ENCODE peak calls at places on chromosomes 12 and 14, in eight cellular contexts. P is uterus, B is GM12891, A is suprapubic skin, J is IMR-90, T is NB4, V is H54, X is K562. C is an unnamed sample.

GRCh38 chr12:41509655-41510054 is 321.5 kb downstream of the PDZRN4 start:
- DNase-seq in T (no peak), V (no peak), J (no peak), P (no peak), A (no peak), B (no peak), X (no peak), C (no peak)

GRCh38 chr12:131136539-131136872 is 182.8 kb downstream of the ADGRD1 start:
- DNase-seq in X (no peak), B (no peak), P (no peak), J (no peak), T (no peak), V (no peak), A (no peak), C (no peak)

GRCh38 chr14:65847065-65847847 is 434.7 kb downstream of the FUT8 start:
- DNase-seq in B (peak), J (no peak), A (no peak), T (no peak), V (no peak), X (no peak), P (no peak), C (peak)

GRCh38 chr14:45038256-45038655 is 45.7 kb upstream of the PRPF39 start:
- DNase-seq in A (no peak), V (no peak), J (no peak), P (no peak), T (no peak), X (no peak), B (no peak), C (no peak)

GRCh38 chr14:104444159-104445030 is 135.2 kb upstream of the C14orf180 start:
- DNase-seq in B (no peak), P (no peak), A (peak), J (no peak), T (no peak), X (no peak), V (no peak), C (no peak)

GRCh38 chr12:19946549-19946948 is 421.8 kb upstream of the PDE3A start:
- DNase-seq in T (no peak), X (no peak), P (no peak), B (no peak), V (peak), A (no peak), J (peak), C (no peak)

GRCh38 chr14:68297011-68297410 is 477.4 kb downstream of the RAD51B start:
- DNase-seq in V (no peak), P (no peak), B (no peak), X (no peak), J (no peak), A (no peak), T (no peak), C (no peak)

GRCh38 chr12:58367041-58367440 is 425.7 kb downstream of the ATP23 start:
- DNase-seq in T (no peak), P (no peak), X (no peak), A (no peak), J (peak), V (no peak), B (no peak), C (no peak)

GRCh38 chr14:88258026-88258425 is 65.0 kb downstream of the KCNK10 start:
- DNase-seq in A (no peak), V (no peak), J (no peak), X (no peak), B (no peak), T (no peak), P (no peak), C (no peak)

GRCh38 chr12:94994312-94994711 is 9.2 kb downstream of the NDUFA12 start:
- DNase-seq in T (no peak), A (no peak), J (peak), X (no peak), B (no peak), V (peak), P (no peak), C (no peak)

GRCh38 chr12:15163001-15163400 is 58.2 kb downstream of the RERG start:
- DNase-seq in J (no peak), B (no peak), V (no peak), X (no peak), T (no peak), P (no peak), A (no peak), C (no peak)

GRCh38 chr14:59389936-59390335 is 75.2 kb downstream of the GPR135 start:
- DNase-seq in B (no peak), V (no peak), P (no peak), J (peak), T (no peak), X (no peak), A (no peak), C (no peak)

GRCh38 chr12:4153343-4153892 is 120.1 kb upstream of the CCND2 start:
- DNase-seq in P (no peak), T (peak), V (no peak), X (peak), A (no peak), B (peak), J (no peak), C (peak)

GRCh38 chr14:37114039-37114438 is 58.4 kb downstream of the SLC25A21 start:
- DNase-seq in T (no peak), X (no peak), V (no peak), B (no peak), A (no peak), P (no peak), J (no peak), C (no peak)

GRCh38 chr12:6957151-6957701 is 6.1 kb downstream of the PTPN6 start:
- DNase-seq in B (no peak), A (no peak), P (no peak), X (no peak), J (no peak), V (no peak), T (no peak), C (no peak)

GRCh38 chr12:129886541-129886940 is 17.3 kb downstream of the TMEM132D start:
- DNase-seq in J (no peak), V (no peak), T (no peak), X (no peak), B (no peak), A (no peak), P (no peak), C (no peak)

GRCh38 chr12:88579572-88579940 is 715 bp downstream of the KITLG start:
- DNase-seq in B (no peak), P (peak), A (no peak), X (no peak), J (no peak), V (peak), T (no peak), C (no peak)

GRCh38 chr14:59004012-59004411 is 184.5 kb upstream of the DAAM1 start:
- DNase-seq in V (no peak), J (peak), B (no peak), X (no peak), P (no peak), T (no peak), A (no peak), C (no peak)

GRCh38 chr14:58100735-58101368 is 51.2 kb downstream of the ARMH4 start:
- DNase-seq in V (no peak), A (no peak), X (no peak), B (no peak), J (peak), P (no peak), T (no peak), C (no peak)

GRCh38 chr12:109731231-109731731 is 17.7 kb downstream of the FAM222A start:
- DNase-seq in J (no peak), B (no peak), X (no peak), V (no peak), T (no peak), P (peak), A (peak), C (no peak)

GRCh38 chr12:119448737-119449136 is 114.2 kb downstream of the CCDC60 start:
- DNase-seq in X (no peak), A (no peak), B (no peak), P (no peak), T (no peak), J (no peak), V (no peak), C (no peak)

GRCh38 chr12:70615177-70615576 is 22.1 kb downstream of the PTPRB start:
- DNase-seq in A (no peak), T (no peak), J (no peak), X (no peak), B (no peak), V (no peak), P (no peak), C (no peak)

GRCh38 chr12:87929346-87929745 is 99.9 kb downstream of the C12orf50 start:
- DNase-seq in X (no peak), V (no peak), J (no peak), T (no peak), P (no peak), B (no peak), A (no peak), C (no peak)

GRCh38 chr14:77988096-77988870 is 181.9 kb upstream of the NRXN3 start:
- DNase-seq in X (no peak), P (no peak), A (no peak), J (no peak), V (no peak), T (no peak), B (no peak), C (no peak)

GRCh38 chr14:101350710-101351109 is 210.6 kb upstream of the DIO3 start:
- DNase-seq in A (peak), J (no peak), P (peak), V (no peak), X (no peak), B (no peak), T (no peak), C (no peak)

GRCh38 chr12:62259993-62260732 is at the start of gene USP15:
- DNase-seq in A (peak), P (peak), V (peak), X (peak), T (peak), B (peak), J (peak), C (peak)

GRCh38 chr12:62258231-62258630 is 2.0 kb upstream of the USP15 start:
- DNase-seq in B (no peak), V (no peak), P (no peak), X (no peak), A (no peak), J (no peak), T (no peak), C (no peak)

GRCh38 chr12:62259311-62259992 is 752 bp upstream of the USP15 start:
- DNase-seq in T (peak), A (no peak), B (no peak), J (no peak), X (no peak), P (no peak), V (no peak), C (no peak)

GRCh38 chr12:62261876-62262275 is 1.7 kb downstream of the USP15 start:
- DNase-seq in A (no peak), J (no peak), B (no peak), T (no peak), P (no peak), V (no peak), X (no peak), C (no peak)

GRCh38 chr12:62260733-62261683 is 804 bp downstream of the USP15 start:
- DNase-seq in J (peak), B (peak), T (peak), X (peak), P (peak), A (no peak), V (peak), C (no peak)
- TF ChIP-seq POLR2A in J (no peak), B (peak), T (no peak), X (no peak), P (no peak), A (no peak), V (no peak), C (no peak)

GRCh38 chr12:112013601-112014402 is 576 bp downstream of the ERP29 start:
- DNase-seq in T (peak), V (peak), X (peak), A (peak), B (no peak), P (peak), J (peak), C (no peak)
- TF ChIP-seq POLR2A in T (peak), V (peak), X (peak), A (no peak), B (peak), P (no peak), J (no peak), C (peak)

GRCh38 chr12:49061157-49061650 is 610 bp upstream of the KMT2D start:
- DNase-seq in B (no peak), A (no peak), T (no peak), J (no peak), V (no peak), P (no peak), X (peak), C (no peak)

GRCh38 chr12:49059063-49059384 is 1.6 kb downstream of the KMT2D start:
- DNase-seq in J (no peak), A (no peak), T (no peak), X (no peak), V (no peak), P (no peak), B (no peak), C (no peak)

GRCh38 chr12:49060237-49061156 is at the start of gene KMT2D:
- DNase-seq in X (peak), A (peak), J (peak), T (peak), V (peak), B (peak), P (peak), C (peak)

GRCh38 chr12:49058366-49059062 is 2.1 kb downstream of the KMT2D start:
- DNase-seq in B (peak), P (no peak), A (no peak), V (no peak), X (no peak), T (no peak), J (no peak), C (no peak)

DNA sequence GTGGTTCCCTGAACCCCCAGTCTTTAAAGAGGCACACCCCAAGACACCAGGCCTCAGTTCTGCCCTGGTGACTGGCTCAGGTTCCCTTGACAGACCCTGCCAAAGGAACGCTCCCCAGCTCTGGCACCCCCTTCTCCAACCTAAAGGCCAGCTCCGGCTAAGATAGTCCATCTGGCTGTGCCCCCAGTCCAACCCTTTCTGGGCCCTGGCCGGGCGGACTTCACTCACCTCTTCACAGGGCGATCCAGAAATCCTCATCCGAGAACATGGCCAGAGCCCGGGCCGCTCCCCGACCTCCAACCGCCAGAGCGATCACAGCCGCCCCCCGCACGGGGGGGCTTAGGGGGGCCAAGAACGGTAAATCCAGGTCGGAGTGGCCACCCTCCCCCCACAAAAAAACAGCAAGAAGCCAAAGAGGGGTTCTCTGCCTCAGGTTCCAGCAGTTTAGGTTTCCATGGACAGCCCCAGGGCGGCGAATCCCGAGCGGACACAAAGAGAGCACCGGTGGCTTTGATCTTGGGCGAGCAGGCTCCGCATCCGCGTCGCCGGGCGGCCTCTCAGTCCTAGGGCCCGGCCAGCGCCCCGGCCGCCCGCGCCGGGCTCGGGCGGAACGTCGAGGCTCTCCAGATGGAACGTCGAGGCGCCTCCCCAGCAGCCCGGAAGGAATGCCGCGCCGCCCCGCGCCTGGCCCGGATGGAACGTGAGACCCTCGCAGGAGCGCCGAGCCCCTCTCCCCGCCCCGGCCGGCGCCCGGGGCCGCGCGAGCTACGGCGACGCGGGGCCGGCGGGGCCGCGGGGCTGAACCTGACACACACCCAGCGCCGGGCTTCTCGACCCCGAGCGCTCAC is 985 bp downstream of the KMT2D start:
- DNase-seq in T (peak), V (no peak), X (peak), B (peak), A (no peak), J (no peak), P (no peak), C (no peak)
- TF ChIP-seq POLR2A in T (peak), V (no peak), X (no peak), B (no peak), A (no peak), J (no peak), P (no peak), C (no peak)

GRCh38 chr14:49634547-49635334 is at the start of gene DNAAF2:
- DNase-seq in B (peak), T (peak), J (peak), A (peak), P (peak), V (peak), X (peak), C (peak)

GRCh38 chr14:49636866-49637265 is 1.8 kb upstream of the DNAAF2 start:
- DNase-seq in B (no peak), A (no peak), X (no peak), T (no peak), V (no peak), J (no peak), P (no peak), C (no peak)

GRCh38 chr14:49637534-49638078 is 2.6 kb upstream of the DNAAF2 start:
- DNase-seq in P (no peak), A (no peak), J (peak), X (no peak), V (no peak), T (no peak), B (no peak), C (no peak)

DNA sequence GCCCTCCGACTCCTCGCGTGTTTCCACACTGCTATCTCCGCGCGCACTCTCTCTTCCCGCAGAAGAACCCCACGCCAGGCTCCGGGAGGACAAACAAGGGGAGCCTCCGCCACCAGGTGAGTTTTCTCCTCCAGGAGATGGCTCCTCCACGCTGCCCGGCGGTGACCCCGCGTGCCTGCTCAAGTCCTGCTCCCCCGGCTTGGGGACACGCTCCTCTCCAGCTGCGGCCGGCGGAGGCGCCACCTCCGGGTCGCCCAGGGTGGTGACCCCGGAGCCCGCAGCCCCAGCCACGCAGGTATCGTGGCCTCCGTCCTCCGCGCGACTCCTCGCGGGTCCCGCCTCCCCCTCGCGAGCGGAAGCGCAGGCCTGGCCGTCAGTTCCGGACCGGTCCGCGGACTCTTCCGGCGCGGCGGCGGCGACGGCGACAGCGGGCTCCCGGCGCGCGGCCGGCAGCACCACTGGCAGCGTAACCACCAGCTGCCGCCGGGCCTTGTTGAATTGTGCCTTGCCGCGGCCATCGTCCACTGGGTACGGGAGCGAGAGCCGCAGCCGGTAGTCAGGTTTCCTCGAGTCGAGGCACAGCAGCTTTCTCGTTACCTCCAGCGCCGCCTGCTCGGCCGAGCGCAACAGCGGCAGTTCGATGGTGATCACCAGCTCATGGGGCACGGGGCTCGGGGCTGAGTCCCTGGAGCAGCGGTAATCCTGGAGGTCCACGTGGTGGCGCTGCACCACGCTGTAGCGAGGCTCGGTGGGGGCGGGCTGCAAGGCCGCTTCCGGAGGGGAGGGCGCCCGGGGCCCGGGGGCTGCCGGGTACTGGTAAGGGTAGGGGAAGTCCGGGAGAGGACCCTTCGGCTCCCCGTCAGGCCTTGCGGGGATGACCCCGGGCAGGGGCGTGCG is 1.1 kb downstream of the DNAAF2 start:
- DNase-seq in T (peak), A (peak), V (peak), J (peak), X (peak), P (peak), B (peak), C (peak)
- TF ChIP-seq POLR2A in T (peak), A (no peak), V (peak), J (peak), X (peak), P (peak), B (peak), C (peak)

DNA sequence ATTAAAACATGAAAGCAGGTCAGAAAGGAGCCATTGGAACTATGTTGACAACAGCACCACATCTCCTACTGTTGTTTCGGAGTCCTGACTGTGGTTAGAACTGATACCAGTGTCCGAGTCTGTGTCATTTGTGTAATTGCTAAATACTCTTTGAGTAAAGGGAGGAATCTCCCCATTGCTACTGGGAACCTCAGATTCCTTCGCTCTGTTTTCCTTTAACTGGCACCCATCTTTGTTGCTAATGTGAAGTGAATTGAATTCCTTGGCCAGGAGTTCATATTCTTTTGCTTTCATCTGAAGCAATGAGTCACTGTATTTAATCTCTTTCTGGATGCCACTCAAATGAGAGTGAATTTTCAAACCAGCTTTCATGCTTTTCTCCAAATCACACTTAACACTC is 31.5 kb downstream of the RASSF9 start:
- DNase-seq in A (no peak), X (no peak), J (no peak), P (no peak), V (no peak), T (no peak), B (no peak), C (no peak)
- TF ChIP-seq POLR2A in A (no peak), X (no peak), J (no peak), P (no peak), V (no peak), T (no peak), B (no peak), C (no peak)

GRCh38 chr12:124389537-124390441 is 94.9 kb downstream of the RFLNA start:
- DNase-seq in V (no peak), P (peak), B (no peak), X (no peak), T (no peak), J (no peak), A (no peak), C (no peak)

GRCh38 chr12:124388038-124388676 is 93.3 kb downstream of the RFLNA start:
- DNase-seq in T (no peak), X (no peak), B (no peak), J (no peak), V (no peak), A (no peak), P (peak), C (no peak)

GRCh38 chr12:124387510-124387855 is 92.6 kb downstream of the RFLNA start:
- DNase-seq in B (no peak), J (no peak), V (no peak), P (peak), T (no peak), A (no peak), X (no peak), C (no peak)

GRCh38 chr12:124390442-124391116 is 95.7 kb downstream of the RFLNA start:
- DNase-seq in P (peak), A (no peak), B (peak), J (peak), V (peak), T (peak), X (no peak), C (no peak)

GRCh38 chr12:124388679-124389536 is 94.0 kb downstream of the RFLNA start:
- DNase-seq in V (peak), J (peak), T (no peak), P (peak), X (no peak), A (peak), B (no peak), C (no peak)
- TF ChIP-seq POLR2A in V (peak), J (peak), T (no peak), P (no peak), X (no peak), A (no peak), B (no peak), C (no peak)

GRCh38 chr14:30558675-30559555 is at the start of gene G2E3:
- DNase-seq in B (peak), X (peak), V (peak), T (peak), J (peak), P (peak), A (peak), C (peak)
- TF ChIP-seq POLR2A in B (peak), X (peak), V (peak), T (peak), J (peak), P (peak), A (no peak), C (peak)

C was measured in GM12892.